ENCODE peak calls at places on chromosome 1, in ten cellular contexts. E is breast epithelium, H is brain microvascular endothelial cell, W is stomach, J is IMR-90, L is OCI-LY7, U is lower leg skin, K is tibial nerve, D is foreskin fibroblast, A is fibroblast of the aortic adventitia. C is an unnamed sample.

GRCh38 chr1:181352695-181353094 is 130.6 kb upstream of the CACNA1E start:
- DNase-seq in E (no peak), J (no peak), U (no peak), H (no peak), W (no peak), L (no peak), A (no peak), D (no peak), K (no peak), C (no peak)

GRCh38 chr1:56286506-56286905 is 292.9 kb downstream of the PLPP3 start:
- DNase-seq in U (no peak), L (no peak), D (no peak), W (no peak), J (no peak), A (no peak), H (no peak), K (no peak), E (no peak), C (no peak)

GRCh38 chr1:103106426-103107321 is 1.6 kb downstream of the COL11A1 start:
- DNase-seq in U (no peak), H (peak), D (peak), L (peak), E (no peak), K (peak), W (no peak), A (peak), J (peak), C (peak)

GRCh38 chr1:54230507-54231339 is 30.8 kb downstream of the MRPL37 start:
- DNase-seq in U (no peak), K (no peak), H (no peak), W (no peak), L (no peak), D (no peak), J (no peak), A (no peak), E (no peak), C (no peak)

GRCh38 chr1:16677552-16678423 is 11.0 kb upstream of the RNU1-3 start:
- DNase-seq in L (peak), U (no peak), E (no peak), H (peak), D (peak), J (peak), A (peak), K (no peak), W (no peak), C (peak)

GRCh38 chr1:212928323-212929281 is 21.7 kb upstream of the VASH2 start:
- DNase-seq in A (no peak), D (peak), H (no peak), E (no peak), J (peak), W (no peak), U (no peak), K (no peak), L (no peak), C (peak)

GRCh38 chr1:101207891-101208290 is 28.9 kb upstream of the S1PR1 start:
- DNase-seq in D (peak), E (no peak), U (no peak), K (no peak), W (no peak), L (no peak), H (no peak), J (peak), A (peak), C (no peak)

GRCh38 chr1:31413405-31414005 is 492 bp downstream of the SERINC2 start:
- DNase-seq in L (no peak), D (peak), H (peak), E (peak), K (peak), U (peak), A (peak), J (no peak), W (peak), C (peak)

GRCh38 chr1:29444081-29444715 is 207.9 kb downstream of the PTPRU start:
- DNase-seq in J (no peak), H (no peak), W (peak), L (no peak), A (no peak), D (no peak), E (peak), K (no peak), U (no peak), C (no peak)

GRCh38 chr1:216914974-216915373 is 191.7 kb upstream of the ESRRG start:
- DNase-seq in J (peak), K (no peak), A (no peak), U (no peak), E (no peak), D (peak), L (no peak), W (no peak), H (no peak), C (peak)

GRCh38 chr1:234231893-234232276 is 141.4 kb upstream of the COA6 start:
- DNase-seq in A (no peak), L (no peak), D (no peak), E (no peak), K (no peak), U (no peak), J (no peak), H (no peak), W (no peak), C (no peak)

GRCh38 chr1:166999500-166999899 is 10.4 kb downstream of the MAEL start:
- DNase-seq in W (no peak), D (no peak), A (no peak), J (no peak), E (no peak), L (no peak), H (no peak), U (no peak), K (no peak), C (no peak)

GRCh38 chr1:27469334-27469733 is 20.6 kb downstream of the WASF2 start:
- DNase-seq in H (no peak), L (no peak), A (no peak), K (no peak), W (no peak), U (no peak), D (peak), E (no peak), J (no peak), C (no peak)

GRCh38 chr1:44543064-44543815 is 131.0 kb downstream of the TMEM53 start:
- DNase-seq in H (no peak), U (no peak), L (no peak), E (no peak), W (no peak), A (no peak), J (no peak), K (no peak), D (no peak), C (peak)

GRCh38 chr1:224543453-224543852 is 72.7 kb upstream of the CNIH3 start:
- DNase-seq in L (no peak), E (no peak), W (no peak), U (no peak), K (no peak), A (no peak), J (no peak), H (no peak), D (peak), C (no peak)
- H3K4me3 ChIP-seq in L (no peak), E (no peak), W (no peak), U (no peak), K (no peak), A (no peak), J (no peak), H (no peak), D (no peak), C (no peak)

GRCh38 chr1:220697326-220697725 is 7.2 kb downstream of the C1orf115 start:
- DNase-seq in A (no peak), W (no peak), U (no peak), D (no peak), H (no peak), K (no peak), E (no peak), L (no peak), J (no peak), C (no peak)

GRCh38 chr1:220696863-220697231 is 6.7 kb downstream of the C1orf115 start:
- DNase-seq in K (no peak), U (no peak), J (peak), H (peak), E (no peak), L (no peak), A (no peak), W (no peak), D (peak), C (peak)

GRCh38 chr1:220700591-220701179 is 10.5 kb downstream of the C1orf115 start:
- DNase-seq in D (peak), U (no peak), L (no peak), J (no peak), H (no peak), A (no peak), W (no peak), K (no peak), E (no peak), C (peak)

GRCh38 chr1:220698607-220699016 is 8.4 kb downstream of the C1orf115 start:
- DNase-seq in H (no peak), W (no peak), K (no peak), D (no peak), J (no peak), A (no peak), U (no peak), E (no peak), L (no peak), C (no peak)

GRCh38 chr1:220699044-220699443 is 8.9 kb downstream of the C1orf115 start:
- DNase-seq in L (no peak), A (no peak), D (no peak), W (no peak), E (no peak), J (no peak), U (no peak), H (no peak), K (no peak), C (no peak)
- TF ChIP-seq CTCF in L (no peak), A (no peak), D (no peak), W (no peak), E (no peak), J (no peak), U (no peak), H (no peak), K (no peak), C (no peak)

GRCh38 chr1:200207711-200208126 is 180.2 kb downstream of the NR5A2 start:
- DNase-seq in E (no peak), H (peak), L (no peak), D (peak), W (no peak), K (no peak), U (no peak), J (peak), A (no peak), C (no peak)
- H3K4me3 ChIP-seq in E (no peak), H (no peak), L (no peak), D (no peak), W (no peak), K (no peak), U (no peak), J (no peak), A (no peak), C (no peak)

GRCh38 chr1:111216751-111217150 is 10.8 kb upstream of the CHI3L2 start:
- DNase-seq in W (no peak), K (no peak), H (no peak), U (no peak), E (no peak), J (no peak), D (no peak), L (no peak), A (no peak), C (no peak)

GRCh38 chr1:111214884-111215283 is 12.6 kb upstream of the CHI3L2 start:
- DNase-seq in D (no peak), U (no peak), J (no peak), K (no peak), A (no peak), H (no peak), W (no peak), E (no peak), L (peak), C (no peak)

GRCh38 chr1:111218947-111219346 is 8.6 kb upstream of the CHI3L2 start:
- DNase-seq in E (no peak), J (no peak), K (no peak), D (no peak), A (no peak), L (no peak), W (no peak), U (no peak), H (no peak), C (no peak)

GRCh38 chr1:111219466-111220286 is 7.8 kb upstream of the CHI3L2 start:
- DNase-seq in A (no peak), J (no peak), L (peak), E (no peak), D (no peak), U (no peak), K (no peak), W (no peak), H (no peak), C (peak)

DNA sequence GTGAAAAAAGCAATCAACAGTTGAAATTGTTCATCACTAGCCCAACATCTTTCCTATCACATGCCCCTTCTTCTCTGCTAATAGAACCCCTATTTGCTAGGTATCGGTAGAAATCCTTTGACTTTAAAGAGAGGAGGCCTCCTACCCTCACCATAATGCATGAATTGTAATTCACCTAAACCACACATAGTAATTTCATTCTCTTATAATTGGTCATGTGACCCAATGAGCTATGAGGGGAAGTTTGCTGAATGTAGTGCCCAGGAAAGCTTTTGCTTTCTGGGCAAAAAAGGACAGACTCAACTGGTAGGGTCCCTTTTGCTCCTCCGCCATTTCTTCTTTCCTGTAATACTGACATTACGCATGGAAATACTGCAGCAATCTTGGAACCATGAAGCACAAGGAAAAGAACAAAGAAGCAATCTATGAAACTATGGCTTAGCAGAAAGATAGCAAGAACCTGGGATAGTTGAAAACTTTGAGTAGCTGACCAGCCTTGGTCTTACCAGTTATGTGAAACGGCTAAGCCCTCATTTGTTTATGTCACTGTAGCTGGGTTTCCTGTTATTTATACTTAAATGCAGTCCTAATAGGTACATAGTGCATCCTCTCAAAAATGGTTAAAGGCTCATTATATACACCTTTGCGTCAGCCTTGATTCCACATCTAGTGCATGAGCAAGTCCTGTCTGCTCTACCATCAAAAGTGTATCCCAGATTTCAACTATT is 10.2 kb upstream of the CHI3L2 start:
- DNase-seq in A (no peak), U (no peak), L (peak), D (no peak), E (no peak), K (no peak), W (no peak), H (no peak), J (no peak), C (no peak)
- TF ChIP-seq CTCF in A (no peak), U (no peak), L (no peak), D (no peak), E (no peak), K (no peak), W (no peak), H (no peak), J (no peak), C (no peak)

GRCh38 chr1:227447531-227447990 is 115.8 kb upstream of the ZNF678 start:
- DNase-seq in D (peak), K (no peak), U (no peak), E (no peak), L (no peak), W (no peak), A (peak), J (no peak), H (peak), C (peak)
- H3K4me3 ChIP-seq in D (no peak), K (no peak), U (no peak), E (peak), L (no peak), W (no peak), A (no peak), J (no peak), H (peak), C (peak)